ENCODE peak calls at places on chromosomes 12 and 14, in six cellular contexts. L is brain microvascular endothelial cell; U is CD8-positive, alpha-beta memory T cell; R is right cardiac atrium; Q is fibroblast of lung; S is AG09309. E is an unnamed sample.

GRCh38 chr12:55717397-55718007 is 1.7 kb downstream of the BLOC1S1 start:
- DNase-seq in Q (peak), S (no peak), R (peak), L (peak), U (no peak), E (no peak)

GRCh38 chr14:63210812-63211211 is 6.6 kb downstream of the RHOJ start:
- DNase-seq in L (no peak), R (no peak), U (no peak), S (no peak), Q (no peak), E (no peak)

GRCh38 chr12:57580466-57580795 is 10.6 kb upstream of the PIP4K2C start:
- DNase-seq in S (no peak), L (no peak), U (no peak), R (no peak), Q (no peak), E (no peak)

GRCh38 chr14:61469771-61470170 is 148.4 kb downstream of the PRKCH start:
- DNase-seq in S (no peak), R (no peak), Q (no peak), U (no peak), L (no peak), E (peak)

GRCh38 chr14:104979758-104980591 is 1.8 kb upstream of the AHNAK2 start:
- DNase-seq in Q (peak), U (no peak), S (no peak), L (no peak), R (peak), E (peak)

GRCh38 chr12:5548152-5548933 is 116.4 kb downstream of the NTF3 start:
- DNase-seq in S (no peak), Q (no peak), U (no peak), R (no peak), L (no peak), E (no peak)

GRCh38 chr14:64400829-64401459 is 12.8 kb downstream of the MTHFD1 start:
- DNase-seq in L (no peak), R (peak), S (no peak), U (no peak), Q (no peak), E (no peak)

GRCh38 chr12:52879394-52880351 is 25.2 kb downstream of the KRT8 start:
- DNase-seq in U (peak), S (peak), Q (peak), L (peak), R (peak), E (peak)

GRCh38 chr12:69337325-69337724 is 10.9 kb upstream of the LYZ start:
- DNase-seq in S (no peak), U (no peak), L (no peak), Q (no peak), R (no peak), E (no peak)

GRCh38 chr12:96878704-96879103 is 28.4 kb upstream of the NEDD1 start:
- DNase-seq in L (peak), R (no peak), U (no peak), S (peak), Q (peak), E (peak)

GRCh38 chr12:32454075-32454474 is 54.7 kb downstream of the FGD4 start:
- DNase-seq in Q (peak), L (peak), R (no peak), U (no peak), S (no peak), E (no peak)

GRCh38 chr14:45198551-45198950 is 54.5 kb downstream of the MIS18BP1 start:
- DNase-seq in Q (peak), L (peak), U (no peak), S (no peak), R (no peak), E (no peak)

GRCh38 chr14:91215381-91215780 is 29.1 kb downstream of the GPR68 start:
- DNase-seq in Q (no peak), S (no peak), R (no peak), L (no peak), U (no peak), E (no peak)

GRCh38 chr12:112738531-112738930 is 53.0 kb upstream of the RPH3A start:
- DNase-seq in R (no peak), L (no peak), S (no peak), Q (no peak), U (no peak), E (no peak)

GRCh38 chr14:88039197-88039596 is 34.3 kb downstream of the GPR65 start:
- DNase-seq in Q (no peak), R (no peak), U (no peak), S (no peak), L (no peak), E (no peak)

GRCh38 chr14:100155049-100155621 is 4.3 kb downstream of the DEGS2 start:
- DNase-seq in Q (no peak), S (no peak), L (no peak), R (no peak), U (no peak), E (no peak)

GRCh38 chr12:108825205-108825950 is 32.0 kb downstream of the SSH1 start:
- DNase-seq in R (no peak), S (no peak), L (no peak), U (no peak), Q (peak), E (no peak)

GRCh38 chr12:114848661-114849060 is 164.7 kb upstream of the TBX3 start:
- DNase-seq in R (peak), L (peak), Q (peak), S (peak), U (no peak), E (no peak)

GRCh38 chr12:22321620-22322019 is 12.9 kb downstream of the ST8SIA1 start:
- DNase-seq in U (no peak), L (peak), S (no peak), Q (peak), R (no peak), E (peak)

GRCh38 chr12:49825360-49825970 is 2.7 kb downstream of the NCKAP5L start:
- DNase-seq in U (no peak), L (peak), Q (peak), R (no peak), S (no peak), E (peak)

GRCh38 chr12:105705765-105706164 is 375.3 kb downstream of the C12orf75 start:
- DNase-seq in U (no peak), S (no peak), L (peak), R (peak), Q (peak), E (no peak)

GRCh38 chr14:96255501-96256366 is at the start of gene BDKRB1:
- DNase-seq in R (no peak), Q (peak), S (peak), U (no peak), L (no peak), E (peak)

GRCh38 chr12:117159674-117160073 is 30.6 kb downstream of the FBXO21 start:
- DNase-seq in S (no peak), R (no peak), Q (no peak), U (no peak), L (no peak), E (no peak)

GRCh38 chr14:83019744-83020414 is 1486.2 kb upstream of the SEL1L start:
- DNase-seq in R (no peak), S (no peak), L (no peak), Q (no peak), U (no peak), E (no peak)

GRCh38 chr12:57112492-57113294 is 1.5 kb upstream of the STAT6 start:
- DNase-seq in U (no peak), R (no peak), Q (no peak), S (no peak), L (no peak), E (no peak)

GRCh38 chr14:75069021-75069810 is at the start of gene ZC2HC1C:
- DNase-seq in R (peak), Q (peak), S (no peak), U (peak), L (peak), E (peak)

GRCh38 chr14:75064205-75064567 is 362 bp upstream of the ACYP1 start:
- DNase-seq in Q (no peak), U (no peak), S (no peak), R (no peak), L (no peak), E (no peak)

GRCh38 chr14:75069811-75070145 is 337 bp downstream of the ZC2HC1C start:
- DNase-seq in U (no peak), Q (no peak), S (no peak), L (no peak), R (no peak), E (no peak)

GRCh38 chr14:75068294-75069020 is 984 bp upstream of the ZC2HC1C start:
- DNase-seq in L (no peak), Q (no peak), R (no peak), S (no peak), U (no peak), E (no peak)

DNA sequence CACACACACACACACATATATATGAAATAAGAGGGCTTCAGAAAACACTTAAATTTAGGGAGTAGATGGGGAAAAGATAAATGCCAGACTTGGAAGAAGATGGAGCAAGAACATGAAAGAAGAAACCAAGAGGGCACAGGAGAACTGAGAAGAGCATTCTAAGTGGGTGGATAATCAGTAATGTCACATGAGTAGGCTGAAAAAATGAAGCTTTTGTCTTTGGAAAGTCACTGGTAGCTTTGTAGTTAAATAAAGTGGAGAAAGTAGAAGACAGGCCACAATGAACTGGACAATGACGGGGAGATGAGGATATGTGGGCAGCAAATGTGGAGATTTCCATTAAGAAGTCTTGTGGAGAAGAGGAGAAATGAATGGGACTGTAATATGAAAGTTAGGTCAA is 2.2 kb upstream of the ZC2HC1C start:
- DNase-seq in S (no peak), U (no peak), R (no peak), L (no peak), Q (no peak), E (no peak)
- H3K4me3 ChIP-seq in S (no peak), U (no peak), R (no peak), L (no peak), Q (no peak), E (no peak)

DNA sequence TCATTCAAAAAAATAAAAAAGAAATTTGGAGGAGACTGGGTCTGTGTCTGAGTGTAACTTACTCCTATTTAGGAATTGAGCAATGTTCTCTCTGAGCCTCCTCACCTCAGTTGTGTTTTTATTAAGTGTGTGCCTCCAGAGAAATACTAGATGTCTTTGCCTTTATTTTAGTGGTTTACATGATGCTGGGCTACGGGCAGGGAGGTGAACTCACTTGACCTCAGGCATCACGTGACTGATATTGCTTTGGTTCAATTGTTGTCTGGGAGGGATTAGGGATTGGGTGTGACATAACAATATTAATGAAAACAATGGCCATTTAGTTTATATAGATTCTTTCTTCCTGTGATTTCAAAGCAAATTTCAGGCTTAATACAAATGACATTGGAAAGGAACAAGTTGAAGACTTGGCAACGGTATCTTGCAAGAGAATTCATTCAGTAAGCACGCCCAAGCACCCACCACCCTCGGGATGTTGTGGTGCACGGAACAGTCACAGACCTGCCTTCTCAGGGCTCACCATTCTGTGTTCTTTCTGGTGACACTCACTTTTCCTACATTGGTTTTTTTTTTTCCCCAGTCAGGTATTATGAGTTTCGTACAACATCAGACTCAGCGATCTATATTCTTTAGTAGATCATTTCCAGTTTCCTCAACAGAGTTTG is 77.5 kb downstream of the BMP4 start:
- DNase-seq in L (no peak), U (no peak), S (no peak), Q (no peak), R (no peak), E (no peak)
- H3K4me3 ChIP-seq in L (no peak), U (no peak), S (no peak), Q (no peak), R (no peak), E (no peak)

GRCh38 chr12:38385492-38385864 is 68.9 kb downstream of the ALG10B start:
- DNase-seq in L (no peak), S (no peak), R (no peak), Q (no peak), U (no peak), E (no peak)
- H3K4me3 ChIP-seq in L (no peak), S (no peak), R (no peak), Q (no peak), U (no peak), E (no peak)

DNA sequence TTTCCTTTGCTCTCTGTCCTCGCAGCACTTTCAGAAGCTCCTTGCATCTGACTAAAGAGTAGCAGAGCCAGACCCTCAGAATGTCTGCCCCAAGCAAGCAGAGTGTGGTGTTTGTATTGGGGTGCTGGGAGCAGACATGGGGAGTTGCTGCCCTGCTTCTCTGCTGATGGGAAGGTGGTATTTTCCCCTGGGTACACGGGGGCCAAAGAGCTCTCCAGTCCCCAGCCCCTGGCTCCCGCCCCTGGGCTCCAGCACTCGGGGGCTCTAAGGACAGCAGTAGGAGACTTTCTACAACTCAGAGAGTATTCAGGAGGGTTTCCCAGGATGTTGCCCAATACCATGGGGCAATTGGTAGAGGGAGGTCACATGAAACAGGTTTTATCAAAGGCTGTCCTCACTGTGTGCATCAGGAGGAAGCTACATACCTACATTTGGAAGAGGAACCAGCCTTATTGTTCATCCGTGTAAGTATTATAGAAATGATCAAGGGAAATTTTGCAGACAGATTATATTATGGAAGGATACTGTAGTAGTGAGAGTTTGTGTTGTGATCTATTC is 50.3 kb downstream of the DAD1 start:
- DNase-seq in U (no peak), R (no peak), S (no peak), Q (no peak), L (no peak), E (no peak)
- H3K4me3 ChIP-seq in U (peak), R (no peak), S (no peak), Q (no peak), L (no peak), E (no peak)

GRCh38 chr14:58280954-58281787 is 17.2 kb upstream of the ARID4A start:
- DNase-seq in Q (peak), L (peak), U (peak), R (peak), S (peak), E (peak)
- H3K4me3 ChIP-seq in Q (no peak), L (no peak), U (no peak), R (no peak), S (no peak), E (no peak)

GRCh38 chr12:121132601-121133481 is at the start of gene P2RX7:
- DNase-seq in Q (peak), R (peak), S (peak), L (peak), U (peak), E (peak)
- H3K4me3 ChIP-seq in Q (peak), R (peak), S (peak), L (peak), U (peak), E (peak)